ENCODE peak calls at places on chromosome 7, in six cellular contexts. V is CD4-positive, alpha-beta T cell; N is stimulated activated naive CD8-positive, alpha-beta T cell treated with anti-CD3 and anti-CD28 coated beads, Interleukin-15, Interleukin-2, amounts not matched to agents 100 U/mL and 50 U/mL, for 24 hours; S is neural crest cell; U is astrocyte of the spinal cord; C is activated CD4-positive, alpha-beta T cell treated with anti-CD3 and anti-CD28 coated beads for 48 hours. I is an unnamed sample.

GRCh38 chr7:158283016-158283974 is 304.3 kb downstream of the PTPRN2 start:
- DNase-seq in S (no peak), U (no peak), C (no peak), N (no peak), V (peak; percentile 14), I (no peak)

GRCh38 chr7:11665381-11665780 is 166.6 kb downstream of the THSD7A start:
- DNase-seq in U (no peak), V (no peak), S (no peak), N (no peak), C (no peak), I (peak; percentile 18)

GRCh38 chr7:141073173-141073640 is 657 bp upstream of the TMEM178B start:
- DNase-seq in N (peak; percentile 32), C (peak; percentile 37), U (peak; percentile 54), V (peak; percentile 33), S (peak; percentile 51), I (peak; percentile 55)

GRCh38 chr7:115476666-115477065 is 553.9 kb downstream of the TFEC start:
- DNase-seq in U (peak; percentile 13), S (no peak), N (no peak), C (no peak), V (no peak), I (no peak)

GRCh38 chr7:70595741-70596574 is 536.0 kb upstream of the GALNT17 start:
- DNase-seq in U (no peak), N (peak; percentile 18), C (peak; percentile 9), V (no peak), S (no peak), I (no peak)

GRCh38 chr7:19352271-19352670 is 207.1 kb upstream of the FERD3L start:
- DNase-seq in V (no peak), U (peak; percentile 20), C (no peak), S (no peak), N (no peak), I (no peak)

GRCh38 chr7:70762697-70763096 is 369.2 kb upstream of the GALNT17 start:
- DNase-seq in C (no peak), N (no peak), V (no peak), S (no peak), U (no peak), I (no peak)

GRCh38 chr7:41316410-41316809 is 386.5 kb downstream of the INHBA start:
- DNase-seq in S (no peak), C (no peak), U (no peak), N (no peak), V (no peak), I (peak; percentile 60)

GRCh38 chr7:43647772-43648643 is 65.1 kb downstream of the STK17A start:
- DNase-seq in V (no peak), N (peak; percentile 52), S (no peak), U (peak; percentile 99), C (peak; percentile 74), I (peak; percentile 98)

GRCh38 chr7:12456506-12456905 is 52.8 kb upstream of the VWDE start:
- DNase-seq in V (no peak), S (no peak), N (no peak), U (no peak), C (no peak), I (peak; percentile 15)

GRCh38 chr7:29038463-29038862 is 80.3 kb upstream of the TRIL start:
- DNase-seq in C (no peak), S (no peak), V (no peak), N (no peak), U (peak; percentile 51), I (peak; percentile 47)

GRCh38 chr7:118803-119376 is 73.5 kb upstream of the FAM20C start:
- DNase-seq in N (no peak), V (no peak), C (no peak), U (no peak), S (no peak), I (peak; percentile 35)

GRCh38 chr7:11985376-11985775 is 153.4 kb upstream of the THSD7A start:
- DNase-seq in N (no peak), C (no peak), V (no peak), U (no peak), S (no peak), I (no peak)

GRCh38 chr7:102284399-102284798 is 2.3 kb upstream of the SH2B2 start:
- DNase-seq in N (peak; percentile 33), V (no peak), S (no peak), C (no peak), U (no peak), I (no peak)

GRCh38 chr7:108178393-108178792 is 48.2 kb upstream of the LAMB4 start:
- DNase-seq in S (no peak), V (no peak), N (no peak), C (no peak), U (no peak), I (no peak)

GRCh38 chr7:151056286-151057037 is 1.2 kb downstream of the CDK5 start:
- DNase-seq in U (no peak), C (no peak), V (no peak), S (no peak), N (no peak), I (no peak)

GRCh38 chr7:135923700-135924261 is 53.4 kb downstream of the MTPN start:
- DNase-seq in C (no peak), N (no peak), U (peak; percentile 93), S (no peak), V (no peak), I (peak; percentile 86)

GRCh38 chr7:73363225-73364005 is 35.5 kb downstream of the FKBP6 start:
- DNase-seq in C (no peak), U (no peak), V (no peak), S (no peak), N (no peak), I (no peak)

GRCh38 chr7:124908258-124908657 is 21.4 kb downstream of the POT1 start:
- DNase-seq in S (no peak), N (no peak), U (peak; percentile 30), V (no peak), C (no peak), I (peak; percentile 47)

GRCh38 chr7:82740246-82740848 is 296.8 kb upstream of the CACNA2D1 start:
- DNase-seq in U (peak; percentile 66), C (peak; percentile 20), V (no peak), N (peak; percentile 16), S (peak; percentile 55), I (peak; percentile 87)

GRCh38 chr7:781228-781864 is 50.9 kb upstream of the SUN1 start:
- DNase-seq in C (no peak), N (no peak), U (peak; percentile 27), S (no peak), V (no peak), I (peak; percentile 50)

GRCh38 chr7:85095816-85096215 is 91.0 kb downstream of the SEMA3D start:
- DNase-seq in N (no peak), S (no peak), V (no peak), U (peak; percentile 26), C (no peak), I (peak; percentile 47)

GRCh38 chr7:69225544-69225943 is 372.7 kb upstream of the AUTS2 start:
- DNase-seq in S (no peak), V (no peak), N (no peak), C (no peak), U (no peak), I (no peak)

GRCh38 chr7:96179863-96180262 is 142.0 kb downstream of the SLC25A13 start:
- DNase-seq in U (peak; percentile 5), C (no peak), V (no peak), S (no peak), N (no peak), I (peak; percentile 32)

GRCh38 chr7:1131471-1132265 is 28.3 kb downstream of the ZFAND2A start:
- DNase-seq in C (no peak), N (no peak), U (no peak), V (no peak), S (no peak), I (no peak)

GRCh38 chr7:133253522-133253882 is 624 bp downstream of the EXOC4 start:
- DNase-seq in C (peak; percentile 12), U (no peak), V (no peak), S (no peak), N (peak; percentile 8), I (peak; percentile 37)

GRCh38 chr7:116145245-116145852 is 65.0 kb upstream of the TES start:
- DNase-seq in S (no peak), C (no peak), N (no peak), V (no peak), U (no peak), I (no peak)

GRCh38 chr7:44075296-44076075 is 6.8 kb downstream of the POLM start:
- DNase-seq in U (no peak), C (no peak), S (no peak), V (no peak), N (no peak), I (no peak)

GRCh38 chr7:46864711-46865110 is 717.2 kb downstream of the TNS3 start:
- DNase-seq in N (no peak), C (no peak), S (no peak), U (no peak), V (no peak), I (no peak)

GRCh38 chr7:124655990-124656389 is 109.6 kb downstream of the GPR37 start:
- DNase-seq in S (no peak), U (no peak), C (no peak), N (no peak), V (no peak), I (no peak)

GRCh38 chr7:73978681-73979563 is 49.1 kb upstream of the ELN start:
- DNase-seq in N (peak; percentile 39), V (no peak), U (no peak), S (no peak), C (peak; percentile 54), I (peak; percentile 55)

GRCh38 chr7:28128608-28129007 is 52.0 kb downstream of the JAZF1 start:
- DNase-seq in U (peak; percentile 69), S (no peak), V (no peak), N (no peak), C (no peak), I (peak; percentile 92)